ENCODE peak calls at places on chromosomes 5 and 9, in eight cellular contexts. One of them, this sample, is unnamed. For H3K4me1, the result is how much of the 10 kb centered on the place peaks cover.

GRCh38 chr5:94785111-94785510 is 166.6 kb downstream of the SLF1 start:
- DNase-seq in HepG2: no peak
- DNase-seq in GM12878: no peak
- DNase-seq in OCI-LY7: peak
- DNase-seq in spleen: no peak
- DNase-seq in upper lobe of right lung: no peak
- DNase-seq in PC-3: peak
- DNase-seq in fibroblast of lung: peak
- DNase-seq in this sample: no peak

GRCh38 chr5:157864067-157864466 is 5.1 kb upstream of the CLINT1 start:
- DNase-seq in fibroblast of lung: no peak
- DNase-seq in upper lobe of right lung: no peak
- DNase-seq in PC-3: no peak
- DNase-seq in OCI-LY7: peak
- DNase-seq in GM12878: no peak
- DNase-seq in spleen: no peak
- DNase-seq in HepG2: no peak
- DNase-seq in this sample: no peak

GRCh38 chr9:91485006-91485405 is 61.4 kb upstream of the NFIL3 start:
- DNase-seq in OCI-LY7: no peak
- DNase-seq in GM12878: no peak
- DNase-seq in fibroblast of lung: no peak
- DNase-seq in PC-3: no peak
- DNase-seq in spleen: no peak
- DNase-seq in upper lobe of right lung: no peak
- DNase-seq in HepG2: no peak
- DNase-seq in this sample: no peak

GRCh38 chr9:96299823-96300222 is 2.2 kb downstream of the HSD17B3 start:
- DNase-seq in HepG2: no peak
- DNase-seq in spleen: no peak
- DNase-seq in fibroblast of lung: peak
- DNase-seq in upper lobe of right lung: no peak
- DNase-seq in OCI-LY7: no peak
- DNase-seq in PC-3: peak
- DNase-seq in GM12878: no peak
- DNase-seq in this sample: no peak

GRCh38 chr5:173454381-173454763 is 126.2 kb upstream of the STC2 start:
- DNase-seq in spleen: no peak
- DNase-seq in upper lobe of right lung: no peak
- DNase-seq in PC-3: peak
- DNase-seq in OCI-LY7: no peak
- DNase-seq in fibroblast of lung: peak
- DNase-seq in HepG2: peak
- DNase-seq in GM12878: no peak
- DNase-seq in this sample: no peak

GRCh38 chr9:121026260-121026691 is 23.8 kb downstream of the C5 start:
- DNase-seq in GM12878: no peak
- DNase-seq in spleen: no peak
- DNase-seq in HepG2: peak
- DNase-seq in fibroblast of lung: no peak
- DNase-seq in PC-3: peak
- DNase-seq in upper lobe of right lung: no peak
- DNase-seq in OCI-LY7: no peak
- DNase-seq in this sample: no peak

GRCh38 chr9:109192732-109193361 is 25.8 kb upstream of the FRRS1L start:
- DNase-seq in spleen: no peak
- DNase-seq in fibroblast of lung: peak
- DNase-seq in OCI-LY7: no peak
- DNase-seq in upper lobe of right lung: no peak
- DNase-seq in PC-3: peak
- DNase-seq in GM12878: no peak
- DNase-seq in HepG2: peak
- DNase-seq in this sample: no peak

GRCh38 chr9:16530669-16531461 is 339.6 kb downstream of the BNC2 start:
- DNase-seq in PC-3: no peak
- DNase-seq in fibroblast of lung: peak
- DNase-seq in HepG2: no peak
- DNase-seq in spleen: no peak
- DNase-seq in GM12878: no peak
- DNase-seq in upper lobe of right lung: no peak
- DNase-seq in OCI-LY7: no peak
- DNase-seq in this sample: peak

GRCh38 chr9:137396227-137396626 is 26.7 kb downstream of the EXD3 start:
- DNase-seq in GM12878: no peak
- DNase-seq in upper lobe of right lung: no peak
- DNase-seq in HepG2: peak
- DNase-seq in PC-3: no peak
- DNase-seq in OCI-LY7: no peak
- DNase-seq in fibroblast of lung: peak
- DNase-seq in spleen: no peak
- DNase-seq in this sample: no peak

GRCh38 chr5:148388692-148389091 is 4.9 kb downstream of the FBXO38 start:
- DNase-seq in upper lobe of right lung: no peak
- DNase-seq in fibroblast of lung: peak
- DNase-seq in spleen: no peak
- DNase-seq in PC-3: no peak
- DNase-seq in OCI-LY7: no peak
- DNase-seq in GM12878: no peak
- DNase-seq in HepG2: no peak
- DNase-seq in this sample: no peak

GRCh38 chr9:130659699-130660248 is 4.6 kb upstream of the PRDM12 start:
- DNase-seq in PC-3: no peak
- DNase-seq in fibroblast of lung: no peak
- DNase-seq in GM12878: no peak
- DNase-seq in spleen: no peak
- DNase-seq in HepG2: no peak
- DNase-seq in OCI-LY7: no peak
- DNase-seq in upper lobe of right lung: no peak
- DNase-seq in this sample: no peak

GRCh38 chr5:13276143-13276542 is 668.3 kb downstream of the DNAH5 start:
- DNase-seq in PC-3: peak
- DNase-seq in OCI-LY7: no peak
- DNase-seq in GM12878: no peak
- DNase-seq in fibroblast of lung: no peak
- DNase-seq in upper lobe of right lung: no peak
- DNase-seq in HepG2: no peak
- DNase-seq in spleen: no peak
- DNase-seq in this sample: no peak

GRCh38 chr9:88174324-88174723 is 36.0 kb upstream of the SPATA31C2 start:
- DNase-seq in upper lobe of right lung: no peak
- DNase-seq in OCI-LY7: no peak
- DNase-seq in GM12878: no peak
- DNase-seq in PC-3: peak
- DNase-seq in fibroblast of lung: no peak
- DNase-seq in HepG2: no peak
- DNase-seq in spleen: no peak
- DNase-seq in this sample: no peak

GRCh38 chr9:136693490-136694162 is 6.4 kb upstream of the AGPAT2 start:
- DNase-seq in upper lobe of right lung: peak
- DNase-seq in fibroblast of lung: peak
- DNase-seq in HepG2: peak
- DNase-seq in OCI-LY7: no peak
- DNase-seq in GM12878: no peak
- DNase-seq in PC-3: peak
- DNase-seq in spleen: no peak
- DNase-seq in this sample: peak

GRCh38 chr5:69431424-69432303 is 16.7 kb downstream of the MARVELD2 start:
- DNase-seq in PC-3: no peak
- DNase-seq in HepG2: no peak
- DNase-seq in spleen: no peak
- DNase-seq in OCI-LY7: no peak
- DNase-seq in fibroblast of lung: no peak
- DNase-seq in GM12878: no peak
- DNase-seq in upper lobe of right lung: no peak
- DNase-seq in this sample: no peak

GRCh38 chr9:17349816-17350215 is 215.0 kb downstream of the CNTLN start:
- DNase-seq in OCI-LY7: no peak
- DNase-seq in spleen: no peak
- DNase-seq in HepG2: no peak
- DNase-seq in GM12878: no peak
- DNase-seq in PC-3: no peak
- DNase-seq in upper lobe of right lung: no peak
- DNase-seq in fibroblast of lung: peak
- DNase-seq in this sample: no peak

GRCh38 chr9:110875275-110875674 is 163.0 kb downstream of the LPAR1 start:
- DNase-seq in upper lobe of right lung: peak
- DNase-seq in PC-3: no peak
- DNase-seq in fibroblast of lung: no peak
- DNase-seq in OCI-LY7: no peak
- DNase-seq in GM12878: peak
- DNase-seq in spleen: no peak
- DNase-seq in HepG2: no peak
- DNase-seq in this sample: peak

GRCh38 chr9:94922098-94922607 is 195.7 kb downstream of the AOPEP start:
- DNase-seq in GM12878: no peak
- DNase-seq in PC-3: peak
- DNase-seq in OCI-LY7: no peak
- DNase-seq in HepG2: peak
- DNase-seq in fibroblast of lung: peak
- DNase-seq in spleen: no peak
- DNase-seq in upper lobe of right lung: peak
- DNase-seq in this sample: peak

GRCh38 chr9:94920439-94920951 is 194.0 kb downstream of the AOPEP start:
- DNase-seq in HepG2: no peak
- DNase-seq in PC-3: no peak
- DNase-seq in fibroblast of lung: peak
- DNase-seq in spleen: no peak
- DNase-seq in GM12878: no peak
- DNase-seq in upper lobe of right lung: peak
- DNase-seq in OCI-LY7: no peak
- DNase-seq in this sample: peak

GRCh38 chr9:94921656-94922055 is 195.2 kb downstream of the AOPEP start:
- DNase-seq in GM12878: no peak
- DNase-seq in spleen: no peak
- DNase-seq in OCI-LY7: no peak
- DNase-seq in fibroblast of lung: no peak
- DNase-seq in upper lobe of right lung: no peak
- DNase-seq in PC-3: no peak
- DNase-seq in HepG2: no peak
- DNase-seq in this sample: no peak

GRCh38 chr9:94919376-94920098 is 193.0 kb downstream of the AOPEP start:
- DNase-seq in fibroblast of lung: peak
- DNase-seq in OCI-LY7: no peak
- DNase-seq in HepG2: no peak
- DNase-seq in spleen: no peak
- DNase-seq in PC-3: peak
- DNase-seq in upper lobe of right lung: peak
- DNase-seq in GM12878: no peak
- DNase-seq in this sample: peak

GRCh38 chr9:94921072-94921471 is 194.6 kb downstream of the AOPEP start:
- DNase-seq in PC-3: peak
- DNase-seq in fibroblast of lung: peak
- DNase-seq in spleen: no peak
- DNase-seq in HepG2: no peak
- DNase-seq in OCI-LY7: no peak
- DNase-seq in upper lobe of right lung: no peak
- DNase-seq in GM12878: no peak
- DNase-seq in this sample: no peak
- TF ChIP-seq CTCF in PC-3: no peak
- TF ChIP-seq CTCF in fibroblast of lung: no peak
- TF ChIP-seq CTCF in spleen: no peak
- TF ChIP-seq CTCF in HepG2: no peak
- TF ChIP-seq CTCF in OCI-LY7: no peak
- TF ChIP-seq CTCF in upper lobe of right lung: no peak
- TF ChIP-seq CTCF in GM12878: no peak
- TF ChIP-seq CTCF in this sample: no peak

DNA sequence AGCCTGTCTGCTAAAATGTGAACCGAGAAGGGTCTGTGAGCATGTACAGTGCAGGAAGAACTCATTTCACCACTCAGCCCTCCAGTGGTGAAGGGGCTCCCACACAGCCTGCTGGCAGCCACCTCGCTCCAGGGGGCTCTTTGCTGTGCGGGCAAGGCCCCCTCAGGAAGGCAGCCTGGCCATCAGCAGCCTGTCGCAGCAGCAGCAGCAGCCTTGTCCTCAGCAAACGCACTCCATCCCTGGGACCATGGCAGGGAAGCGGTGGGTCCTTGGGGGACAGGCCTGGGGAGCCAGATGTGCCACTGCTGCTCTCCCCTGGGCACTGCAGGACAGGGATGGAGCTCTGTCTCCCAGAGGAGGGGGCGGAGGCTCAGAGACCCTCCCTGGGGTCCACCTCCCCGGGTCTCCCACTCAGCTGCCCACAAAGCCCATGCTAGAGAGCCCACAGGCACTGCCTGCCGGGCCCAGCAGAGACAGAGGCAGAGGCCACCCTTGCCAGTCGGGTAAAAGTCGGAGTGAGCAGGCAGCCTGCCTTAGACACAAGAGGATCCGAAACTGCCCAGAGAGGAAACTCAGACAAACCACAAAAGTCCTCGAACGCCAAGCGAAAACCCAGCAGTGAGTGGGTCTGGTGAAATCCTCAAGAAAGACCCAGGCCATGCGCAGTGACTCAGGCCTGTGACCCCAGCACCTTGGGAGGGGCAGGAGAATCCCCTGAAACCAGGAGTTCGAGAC is 8.0 kb downstream of the BRD3 start:
- DNase-seq in HepG2: no peak
- DNase-seq in PC-3: no peak
- DNase-seq in fibroblast of lung: no peak
- DNase-seq in spleen: peak
- DNase-seq in OCI-LY7: peak
- DNase-seq in upper lobe of right lung: peak
- DNase-seq in GM12878: peak
- DNase-seq in this sample: peak
- H3K4me1 ChIP-seq in HepG2: half or more
- H3K4me1 ChIP-seq in PC-3: under half
- H3K4me1 ChIP-seq in fibroblast of lung: under half
- H3K4me1 ChIP-seq in spleen: half or more
- H3K4me1 ChIP-seq in OCI-LY7: under half
- H3K4me1 ChIP-seq in upper lobe of right lung: half or more
- H3K4me1 ChIP-seq in GM12878: under half
- H3K4me1 ChIP-seq in this sample: half or more

GRCh38 chr9:127771570-127772189 is 6.8 kb downstream of the SH2D3C start:
- DNase-seq in upper lobe of right lung: no peak
- DNase-seq in PC-3: no peak
- DNase-seq in OCI-LY7: no peak
- DNase-seq in spleen: no peak
- DNase-seq in GM12878: no peak
- DNase-seq in HepG2: no peak
- DNase-seq in fibroblast of lung: no peak
- DNase-seq in this sample: no peak
- H3K27ac ChIP-seq in upper lobe of right lung: peak
- H3K27ac ChIP-seq in PC-3: no peak
- H3K27ac ChIP-seq in OCI-LY7: peak
- H3K27ac ChIP-seq in spleen: peak
- H3K27ac ChIP-seq in GM12878: peak
- H3K27ac ChIP-seq in HepG2: no peak
- H3K27ac ChIP-seq in fibroblast of lung: no peak
- H3K27ac ChIP-seq in this sample: no peak

GRCh38 chr5:177040814-177041410 is 18.4 kb downstream of the ZNF346 start:
- DNase-seq in PC-3: no peak
- DNase-seq in GM12878: no peak
- DNase-seq in upper lobe of right lung: no peak
- DNase-seq in HepG2: no peak
- DNase-seq in OCI-LY7: no peak
- DNase-seq in spleen: no peak
- DNase-seq in fibroblast of lung: peak
- DNase-seq in this sample: no peak
- TF ChIP-seq CTCF in PC-3: no peak
- TF ChIP-seq CTCF in GM12878: no peak
- TF ChIP-seq CTCF in upper lobe of right lung: no peak
- TF ChIP-seq CTCF in HepG2: no peak
- TF ChIP-seq CTCF in OCI-LY7: no peak
- TF ChIP-seq CTCF in spleen: no peak
- TF ChIP-seq CTCF in fibroblast of lung: no peak
- TF ChIP-seq CTCF in this sample: no peak

GRCh38 chr9:129615407-129616285 is 5.3 kb downstream of the C9orf50 start:
- DNase-seq in upper lobe of right lung: no peak
- DNase-seq in GM12878: no peak
- DNase-seq in PC-3: no peak
- DNase-seq in fibroblast of lung: no peak
- DNase-seq in spleen: peak
- DNase-seq in HepG2: no peak
- DNase-seq in OCI-LY7: no peak
- DNase-seq in this sample: no peak
- H3K4me1 ChIP-seq in upper lobe of right lung: under half
- H3K4me1 ChIP-seq in GM12878: under half
- H3K4me1 ChIP-seq in PC-3: under half
- H3K4me1 ChIP-seq in fibroblast of lung: under half
- H3K4me1 ChIP-seq in spleen: under half
- H3K4me1 ChIP-seq in HepG2: under half
- H3K4me1 ChIP-seq in OCI-LY7: under half
- H3K4me1 ChIP-seq in this sample: under half

This sample was measured in lower lobe of right lung.